ENCODE peak calls at places on chromosomes 5 and 9, in seven cellular contexts. N, U, K, T, X, Y and A are unnamed samples.

GRCh38 chr5:24642022-24642421 is 2.8 kb downstream of the CDH10 start:
- DNase-seq in U (no peak), X (no peak), K (no peak), N (no peak), T (no peak), Y (no peak), A (no peak)

GRCh38 chr5:118857700-118858099 is 130.6 kb downstream of the DTWD2 start:
- DNase-seq in X (no peak), T (no peak), N (no peak), Y (no peak), K (no peak), U (no peak), A (no peak)

GRCh38 chr9:100206899-100207298 is 107.9 kb downstream of the INVS start:
- DNase-seq in Y (no peak), X (no peak), T (no peak), U (no peak), N (no peak), K (no peak), A (no peak)

GRCh38 chr5:124289641-124290201 is 456.7 kb downstream of the ZNF608 start:
- DNase-seq in K (no peak), U (peak; percentile 10), X (no peak), T (no peak), N (no peak), Y (no peak), A (no peak)

GRCh38 chr9:696332-697090 is 145.0 kb upstream of the DMRT1 start:
- DNase-seq in N (no peak), X (no peak), Y (no peak), T (no peak), K (no peak), U (no peak), A (no peak)

GRCh38 chr9:137175345-137175961 is 3.6 kb upstream of the TMEM210 start:
- DNase-seq in Y (no peak), N (no peak), U (no peak), X (no peak), K (no peak), T (peak; percentile 16), A (no peak)

GRCh38 chr5:116374434-116374852 is 200.2 kb downstream of the SEMA6A start:
- DNase-seq in Y (no peak), X (no peak), U (no peak), K (no peak), N (no peak), T (no peak), A (no peak)

GRCh38 chr9:38043931-38044623 is 24.9 kb downstream of the SHB start:
- DNase-seq in T (no peak), U (no peak), X (no peak), N (no peak), Y (no peak), K (no peak), A (no peak)

GRCh38 chr9:75168270-75169185 is 80.2 kb downstream of the OSTF1 start:
- DNase-seq in X (no peak), T (no peak), Y (no peak), N (no peak), U (no peak), K (no peak), A (peak; percentile 19)

GRCh38 chr9:124000161-124000783 is 11.3 kb upstream of the LHX2 start:
- DNase-seq in X (no peak), K (no peak), N (no peak), T (no peak), Y (no peak), U (no peak), A (no peak)

GRCh38 chr9:136565075-136565721 is 19.4 kb upstream of the NOTCH1 start:
- DNase-seq in K (no peak), T (no peak), X (no peak), U (no peak), N (no peak), Y (no peak), A (no peak)

GRCh38 chr9:6564868-6565267 is 80.7 kb downstream of the GLDC start:
- DNase-seq in T (no peak), Y (no peak), N (no peak), U (no peak), K (no peak), X (no peak), A (no peak)

GRCh38 chr5:167796636-167797035 is 494.8 kb upstream of the WWC1 start:
- DNase-seq in N (no peak), X (no peak), K (no peak), U (no peak), Y (no peak), T (no peak), A (no peak)

GRCh38 chr5:65876496-65876895 is 49.9 kb upstream of the ERBIN start:
- DNase-seq in U (no peak), T (no peak), Y (no peak), X (no peak), K (no peak), N (no peak), A (no peak)

GRCh38 chr9:83677596-83677995 is 30.2 kb downstream of the UBQLN1 start:
- DNase-seq in X (no peak), Y (no peak), N (no peak), K (no peak), T (no peak), U (no peak), A (no peak)

GRCh38 chr5:59503223-59503622 is 390.3 kb downstream of the PDE4D start:
- DNase-seq in N (no peak), U (no peak), X (no peak), T (no peak), Y (no peak), K (no peak), A (no peak)